ENCODE peak calls at places on chromosomes 6 and 20, in four cellular contexts. B is body of pancreas, Y is H1, H is prostate gland. F is an unnamed sample. For H3K36me3, the result is how much of the 10 kb centered on the place peaks cover.

GRCh38 chr6:41546475-41546865 is 289 bp downstream of the FOXP4 start:
- DNase-seq in B (no peak), Y (no peak), H (no peak), F (no peak)

GRCh38 chr6:159311618-159312017 is 142.4 kb downstream of the FNDC1 start:
- DNase-seq in B (no peak), Y (no peak), H (no peak), F (no peak)

GRCh38 chr6:72950114-72950860 is 275.0 kb downstream of the KHDC1L start:
- DNase-seq in B (no peak), Y (no peak), H (no peak), F (no peak)

GRCh38 chr6:157535354-157536217 is 154.6 kb downstream of the ZDHHC14 start:
- DNase-seq in B (no peak), Y (no peak), H (no peak), F (no peak)

GRCh38 chr6:73129653-73130443 is 95.4 kb downstream of the KHDC1L start:
- DNase-seq in B (peak), Y (peak), H (peak), F (peak)

GRCh38 chr6:35360349-35361138 is 18.2 kb downstream of the PPARD start:
- DNase-seq in B (peak), Y (peak), H (no peak), F (peak)

GRCh38 chr20:2364014-2364413 is 16.7 kb upstream of the TGM6 start:
- DNase-seq in B (no peak), Y (no peak), H (no peak), F (no peak)

GRCh38 chr20:59832406-59833156 is 100.9 kb downstream of the SYCP2 start:
- DNase-seq in B (no peak), Y (no peak), H (no peak), F (peak)

GRCh38 chr20:50496773-50497375 is 13.3 kb upstream of the PTPN1 start:
- DNase-seq in B (no peak), Y (no peak), H (no peak), F (no peak)

GRCh38 chr6:154169193-154169847 is 130.3 kb downstream of the OPRM1 start:
- DNase-seq in B (no peak), Y (no peak), H (no peak), F (no peak)

GRCh38 chr6:144123836-144124235 is 26.5 kb upstream of the STX11 start:
- DNase-seq in B (no peak), Y (no peak), H (no peak), F (no peak)

GRCh38 chr20:47038581-47039560 is 144.2 kb downstream of the EYA2 start:
- DNase-seq in B (no peak), Y (no peak), H (no peak), F (no peak)

GRCh38 chr20:25573288-25574251 is 11.8 kb downstream of the NINL start:
- DNase-seq in B (no peak), Y (no peak), H (no peak), F (no peak)

GRCh38 chr6:149840345-149841075 is 23.6 kb downstream of the LRP11 start:
- DNase-seq in B (peak), Y (no peak), H (peak), F (peak)

GRCh38 chr6:163533443-163533842 is 118.9 kb downstream of the QKI start:
- DNase-seq in B (no peak), Y (no peak), H (peak), F (no peak)

GRCh38 chr20:59159091-59159821 is 4.4 kb upstream of the ZNF831 start:
- DNase-seq in B (no peak), Y (no peak), H (no peak), F (peak)

GRCh38 chr6:53761036-53761435 is 33.8 kb upstream of the LRRC1 start:
- DNase-seq in B (no peak), Y (no peak), H (no peak), F (no peak)

GRCh38 chr6:144395014-144395413 is 109.9 kb downstream of the UTRN start:
- DNase-seq in B (no peak), Y (no peak), H (no peak), F (no peak)

GRCh38 chr6:5201271-5201670 is 59.5 kb downstream of the LYRM4 start:
- DNase-seq in B (no peak), Y (no peak), H (no peak), F (no peak)

GRCh38 chr20:25258463-25258805 is 10.5 kb downstream of the PYGB start:
- DNase-seq in B (no peak), Y (no peak), H (no peak), F (no peak)

GRCh38 chr20:3674995-3675900 is 6.6 kb downstream of the ADAM33 start:
- DNase-seq in B (no peak), Y (no peak), H (no peak), F (no peak)

GRCh38 chr20:35952480-35953410 is 1.6 kb downstream of the SCAND1 start:
- DNase-seq in B (no peak), Y (no peak), H (peak), F (no peak)

GRCh38 chr20:23434521-23435313 is 4.8 kb upstream of the CSTL1 start:
- DNase-seq in B (no peak), Y (no peak), H (no peak), F (no peak)

GRCh38 chr6:166112580-166112979 is 55.1 kb downstream of the TBXT start:
- DNase-seq in B (no peak), Y (no peak), H (no peak), F (no peak)

GRCh38 chr6:132443206-132443605 is 41.9 kb upstream of the MOXD1 start:
- DNase-seq in B (no peak), Y (no peak), H (no peak), F (no peak)

GRCh38 chr6:14673201-14673600 is 555.6 kb downstream of the CD83 start:
- DNase-seq in B (no peak), Y (no peak), H (no peak), F (no peak)

GRCh38 chr20:10671850-10672578 is 1.8 kb downstream of the JAG1 start:
- DNase-seq in B (peak), Y (no peak), H (peak), F (peak)

GRCh38 chr20:10673831-10674683 is at the start of gene JAG1:
- DNase-seq in B (peak), Y (peak), H (peak), F (peak)

GRCh38 chr20:10672579-10673127 is 1.1 kb downstream of the JAG1 start:
- DNase-seq in B (peak), Y (no peak), H (no peak), F (peak)

GRCh38 chr20:10674684-10675455 is 1.1 kb upstream of the JAG1 start:
- DNase-seq in B (peak), Y (no peak), H (peak), F (peak)

DNA sequence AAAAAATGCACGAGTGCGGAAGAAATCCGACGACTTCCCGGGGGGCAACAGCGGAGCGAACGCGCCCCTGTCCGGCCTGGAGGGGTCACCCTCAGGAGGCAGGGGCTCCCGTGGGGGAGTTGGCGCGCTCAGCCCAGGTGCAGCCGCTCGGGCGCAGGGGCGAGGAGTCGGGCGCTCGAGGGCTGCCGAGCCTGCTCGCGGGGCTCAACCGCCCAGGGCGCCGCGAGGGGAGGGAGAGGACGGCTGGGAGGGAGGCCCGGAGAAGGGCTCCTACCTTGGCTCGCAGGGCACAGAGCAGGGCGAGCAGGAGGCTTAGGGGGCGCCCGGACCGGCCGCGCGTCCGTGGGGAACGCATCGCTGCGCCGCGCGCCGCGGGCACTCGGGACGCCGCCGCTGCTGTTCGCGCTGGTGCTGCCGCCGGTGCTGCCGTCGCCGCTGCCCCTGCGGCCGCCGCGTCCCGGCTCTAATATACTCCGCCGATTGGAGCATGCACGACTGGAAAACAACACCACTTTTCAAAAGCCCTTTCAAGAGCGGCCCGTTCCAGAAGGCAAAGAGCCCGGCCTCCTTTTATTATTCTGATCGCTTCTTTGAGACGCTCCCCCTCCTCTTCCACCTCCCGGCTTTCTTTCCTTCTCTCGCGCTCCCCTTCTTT is 496 bp downstream of the JAG1 start:
- DNase-seq in B (peak), Y (no peak), H (no peak), F (peak)
- H3K4me3 ChIP-seq in B (peak), Y (peak), H (peak), F (peak)

GRCh38 chr6:30590509-30590908 is 19.3 kb downstream of the ABCF1 start:
- DNase-seq in B (no peak), Y (no peak), H (no peak), F (peak)
- H3K36me3 ChIP-seq in B (under half), Y (half or more), H (under half), F (under half)

GRCh38 chr20:31708839-31709534 is 13.7 kb downstream of the BCL2L1 start:
- DNase-seq in B (no peak), Y (no peak), H (no peak), F (no peak)

GRCh38 chr20:31706607-31707257 is 15.9 kb downstream of the BCL2L1 start:
- DNase-seq in B (no peak), Y (no peak), H (no peak), F (no peak)

GRCh38 chr20:31707258-31707615 is 15.4 kb downstream of the BCL2L1 start:
- DNase-seq in B (no peak), Y (no peak), H (no peak), F (no peak)

GRCh38 chr20:31709939-31710338 is 12.7 kb downstream of the BCL2L1 start:
- DNase-seq in B (no peak), Y (no peak), H (no peak), F (no peak)

GRCh38 chr20:31707994-31708744 is 14.5 kb downstream of the BCL2L1 start:
- DNase-seq in B (peak), Y (no peak), H (no peak), F (peak)
- H3K4me3 ChIP-seq in B (no peak), Y (no peak), H (no peak), F (no peak)

DNA sequence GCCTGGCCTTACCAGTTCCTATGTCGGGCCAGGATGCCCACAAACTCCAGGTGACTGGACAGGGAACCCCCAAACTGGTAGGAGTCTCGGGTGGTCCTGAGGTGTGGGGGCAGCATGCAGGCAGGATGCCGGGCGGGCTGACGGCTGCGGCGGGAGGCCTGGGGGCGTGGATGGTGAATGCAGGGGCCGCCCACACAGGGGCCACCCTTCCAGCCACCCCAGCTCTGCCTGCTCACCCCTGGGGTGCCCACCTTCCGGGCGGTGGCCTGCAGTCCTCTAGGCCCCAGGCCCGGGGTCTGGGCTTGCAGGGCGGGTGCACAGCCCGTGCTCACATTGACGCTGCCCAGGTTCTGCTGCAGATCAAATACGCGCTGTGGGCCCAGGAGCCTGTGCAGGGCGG is 8.4 kb downstream of the ADRM1 start:
- DNase-seq in B (no peak), Y (no peak), H (no peak), F (peak)
- H3K36me3 ChIP-seq in B (under half), Y (half or more), H (under half), F (under half)

DNA sequence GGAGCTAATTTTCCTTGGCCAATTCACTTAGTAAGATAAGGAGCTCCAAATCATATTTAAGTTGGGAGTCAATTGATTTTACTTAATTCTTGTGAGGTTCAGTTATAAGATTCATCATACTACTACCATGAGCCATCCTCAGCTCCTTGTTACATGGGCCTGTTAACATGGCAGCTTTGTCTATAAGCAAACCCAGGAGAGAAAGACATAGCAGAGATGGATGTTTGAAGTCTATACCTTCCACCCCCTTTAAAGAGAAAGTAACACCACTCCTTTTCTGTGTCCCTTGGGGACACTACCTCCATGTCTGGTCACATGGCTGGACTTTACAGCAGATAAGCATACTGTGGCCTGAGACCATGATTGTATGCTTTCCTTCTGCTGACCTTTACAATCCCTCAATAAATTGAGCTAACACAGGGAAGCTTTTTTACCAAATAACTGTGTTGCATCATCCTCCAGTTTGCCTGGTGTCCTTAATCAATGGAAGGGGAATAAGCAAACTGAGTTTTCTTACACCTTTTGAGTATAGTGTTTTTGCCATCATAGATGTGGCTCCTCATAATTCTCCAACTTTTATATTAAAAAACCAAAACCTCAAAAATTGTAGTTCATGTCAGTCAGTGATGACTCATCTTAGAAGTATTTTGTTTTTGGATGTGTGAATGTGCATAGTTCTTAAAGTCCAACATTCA is 9.8 kb upstream of the ZNFX1 start:
- DNase-seq in B (no peak), Y (no peak), H (no peak), F (no peak)
- H3K4me3 ChIP-seq in B (no peak), Y (no peak), H (no peak), F (no peak)

GRCh38 chr6:13593103-13593502 is 18.7 kb downstream of the SIRT5 start:
- DNase-seq in B (no peak), Y (no peak), H (no peak), F (no peak)

GRCh38 chr6:13593720-13594119 is 19.3 kb downstream of the SIRT5 start:
- DNase-seq in B (no peak), Y (no peak), H (no peak), F (no peak)

GRCh38 chr6:13591205-13591921 is 17.0 kb downstream of the SIRT5 start:
- DNase-seq in B (no peak), Y (no peak), H (no peak), F (no peak)

GRCh38 chr6:13600036-13600435 is 15.1 kb upstream of the NOL7 start:
- DNase-seq in B (no peak), Y (no peak), H (no peak), F (no peak)

GRCh38 chr6:13597073-13597472 is 18.1 kb upstream of the NOL7 start:
- DNase-seq in B (no peak), Y (no peak), H (no peak), F (no peak)
- H3K36me3 ChIP-seq in B (under half), Y (under half), H (under half), F (under half)